ENCODE peak calls at places on chromosomes 13 and 19, in five cellular contexts. One of them, this sample, is unnamed.

GRCh38 chr13:64672751-64673150 is 2557.4 kb downstream of the PCDH9 start:
- DNase-seq in activated CD4-positive, alpha-beta T cell treated with anti-CD3 and anti-CD28 coated beads for 1 hour: no peak
- DNase-seq in foreskin fibroblast: no peak
- DNase-seq in C1 segment of cervical spinal cord: no peak
- DNase-seq in right cardiac atrium: no peak
- DNase-seq in this sample: no peak

GRCh38 chr19:50850738-50851137 is 4.0 kb upstream of the KLK3 start:
- DNase-seq in activated CD4-positive, alpha-beta T cell treated with anti-CD3 and anti-CD28 coated beads for 1 hour: no peak
- DNase-seq in foreskin fibroblast: no peak
- DNase-seq in C1 segment of cervical spinal cord: no peak
- DNase-seq in right cardiac atrium: no peak
- DNase-seq in this sample: no peak

GRCh38 chr13:44667950-44668349 is 91.8 kb upstream of the TSC22D1 start:
- DNase-seq in C1 segment of cervical spinal cord: no peak
- DNase-seq in activated CD4-positive, alpha-beta T cell treated with anti-CD3 and anti-CD28 coated beads for 1 hour: no peak
- DNase-seq in right cardiac atrium: no peak
- DNase-seq in foreskin fibroblast: peak; percentile 42
- DNase-seq in this sample: peak; percentile 87

GRCh38 chr13:109968876-109969577 is 182.6 kb upstream of the IRS2 start:
- DNase-seq in C1 segment of cervical spinal cord: no peak
- DNase-seq in right cardiac atrium: peak; percentile 87
- DNase-seq in activated CD4-positive, alpha-beta T cell treated with anti-CD3 and anti-CD28 coated beads for 1 hour: no peak
- DNase-seq in foreskin fibroblast: peak; percentile 86
- DNase-seq in this sample: peak; percentile 29

GRCh38 chr13:56378566-56378965 is 762.2 kb upstream of the PRR20A start:
- DNase-seq in activated CD4-positive, alpha-beta T cell treated with anti-CD3 and anti-CD28 coated beads for 1 hour: no peak
- DNase-seq in right cardiac atrium: no peak
- DNase-seq in foreskin fibroblast: no peak
- DNase-seq in C1 segment of cervical spinal cord: no peak
- DNase-seq in this sample: no peak

GRCh38 chr19:44552324-44552723 is 22.8 kb upstream of the CEACAM20 start:
- DNase-seq in right cardiac atrium: no peak
- DNase-seq in foreskin fibroblast: peak; percentile 16
- DNase-seq in C1 segment of cervical spinal cord: no peak
- DNase-seq in activated CD4-positive, alpha-beta T cell treated with anti-CD3 and anti-CD28 coated beads for 1 hour: no peak
- DNase-seq in this sample: no peak

GRCh38 chr13:97030705-97031452 is 36.6 kb upstream of the OXGR1 start:
- DNase-seq in C1 segment of cervical spinal cord: no peak
- DNase-seq in foreskin fibroblast: peak; percentile 67
- DNase-seq in right cardiac atrium: no peak
- DNase-seq in activated CD4-positive, alpha-beta T cell treated with anti-CD3 and anti-CD28 coated beads for 1 hour: no peak
- DNase-seq in this sample: peak; percentile 61

GRCh38 chr19:15253513-15253912 is 21.3 kb upstream of the EPHX3 start:
- DNase-seq in right cardiac atrium: peak; percentile 73
- DNase-seq in activated CD4-positive, alpha-beta T cell treated with anti-CD3 and anti-CD28 coated beads for 1 hour: no peak
- DNase-seq in C1 segment of cervical spinal cord: no peak
- DNase-seq in foreskin fibroblast: no peak
- DNase-seq in this sample: no peak

GRCh38 chr19:7916908-7917291 is 2.3 kb downstream of the TGFBR3L start:
- DNase-seq in right cardiac atrium: no peak
- DNase-seq in C1 segment of cervical spinal cord: peak; percentile 63
- DNase-seq in foreskin fibroblast: peak; percentile 29
- DNase-seq in activated CD4-positive, alpha-beta T cell treated with anti-CD3 and anti-CD28 coated beads for 1 hour: no peak
- DNase-seq in this sample: no peak

GRCh38 chr13:62060570-62060969 is 644.9 kb upstream of the PCDH20 start:
- DNase-seq in foreskin fibroblast: no peak
- DNase-seq in C1 segment of cervical spinal cord: no peak
- DNase-seq in right cardiac atrium: no peak
- DNase-seq in activated CD4-positive, alpha-beta T cell treated with anti-CD3 and anti-CD28 coated beads for 1 hour: no peak
- DNase-seq in this sample: no peak

GRCh38 chr19:56294557-56294956 is 20.1 kb downstream of the ZSCAN5A start:
- DNase-seq in activated CD4-positive, alpha-beta T cell treated with anti-CD3 and anti-CD28 coated beads for 1 hour: no peak
- DNase-seq in foreskin fibroblast: no peak
- DNase-seq in right cardiac atrium: no peak
- DNase-seq in C1 segment of cervical spinal cord: no peak
- DNase-seq in this sample: no peak

GRCh38 chr13:93364166-93364565 is 137.6 kb downstream of the GPC6 start:
- DNase-seq in foreskin fibroblast: peak; percentile 39
- DNase-seq in C1 segment of cervical spinal cord: no peak
- DNase-seq in right cardiac atrium: no peak
- DNase-seq in activated CD4-positive, alpha-beta T cell treated with anti-CD3 and anti-CD28 coated beads for 1 hour: no peak
- DNase-seq in this sample: no peak

GRCh38 chr19:48681127-48681470 is 8.3 kb upstream of the NTN5 start:
- DNase-seq in C1 segment of cervical spinal cord: no peak
- DNase-seq in foreskin fibroblast: peak; percentile 46
- DNase-seq in activated CD4-positive, alpha-beta T cell treated with anti-CD3 and anti-CD28 coated beads for 1 hour: no peak
- DNase-seq in right cardiac atrium: no peak
- DNase-seq in this sample: no peak

GRCh38 chr19:18849838-18850400 is 18.2 kb downstream of the UPF1 start:
- DNase-seq in right cardiac atrium: no peak
- DNase-seq in C1 segment of cervical spinal cord: no peak
- DNase-seq in foreskin fibroblast: no peak
- DNase-seq in activated CD4-positive, alpha-beta T cell treated with anti-CD3 and anti-CD28 coated beads for 1 hour: no peak
- DNase-seq in this sample: no peak

GRCh38 chr19:17061205-17061604 is 14.0 kb downstream of the HAUS8 start:
- DNase-seq in C1 segment of cervical spinal cord: no peak
- DNase-seq in right cardiac atrium: no peak
- DNase-seq in foreskin fibroblast: no peak
- DNase-seq in activated CD4-positive, alpha-beta T cell treated with anti-CD3 and anti-CD28 coated beads for 1 hour: no peak
- DNase-seq in this sample: no peak

GRCh38 chr19:44587863-44588752 is 25.3 kb upstream of the IGSF23 start:
- DNase-seq in activated CD4-positive, alpha-beta T cell treated with anti-CD3 and anti-CD28 coated beads for 1 hour: no peak
- DNase-seq in foreskin fibroblast: peak; percentile 89
- DNase-seq in right cardiac atrium: no peak
- DNase-seq in C1 segment of cervical spinal cord: no peak
- DNase-seq in this sample: peak; percentile 94

GRCh38 chr13:99124695-99125334 is 75.8 kb upstream of the UBAC2 start:
- DNase-seq in activated CD4-positive, alpha-beta T cell treated with anti-CD3 and anti-CD28 coated beads for 1 hour: no peak
- DNase-seq in C1 segment of cervical spinal cord: no peak
- DNase-seq in foreskin fibroblast: peak; percentile 49
- DNase-seq in right cardiac atrium: no peak
- DNase-seq in this sample: peak; percentile 21

GRCh38 chr13:38358703-38359102 is 9.1 kb downstream of the UFM1 start:
- DNase-seq in right cardiac atrium: no peak
- DNase-seq in C1 segment of cervical spinal cord: no peak
- DNase-seq in foreskin fibroblast: no peak
- DNase-seq in activated CD4-positive, alpha-beta T cell treated with anti-CD3 and anti-CD28 coated beads for 1 hour: no peak
- DNase-seq in this sample: no peak

GRCh38 chr13:70894258-70894657 is 786.0 kb upstream of the KLHL1 start:
- DNase-seq in right cardiac atrium: no peak
- DNase-seq in C1 segment of cervical spinal cord: no peak
- DNase-seq in activated CD4-positive, alpha-beta T cell treated with anti-CD3 and anti-CD28 coated beads for 1 hour: no peak
- DNase-seq in foreskin fibroblast: no peak
- DNase-seq in this sample: no peak

GRCh38 chr13:76823969-76824368 is 62.2 kb downstream of the KCTD12 start:
- DNase-seq in activated CD4-positive, alpha-beta T cell treated with anti-CD3 and anti-CD28 coated beads for 1 hour: no peak
- DNase-seq in foreskin fibroblast: no peak
- DNase-seq in right cardiac atrium: no peak
- DNase-seq in C1 segment of cervical spinal cord: no peak
- DNase-seq in this sample: no peak

GRCh38 chr13:26305676-26306075 is 51.7 kb downstream of the CDK8 start:
- DNase-seq in C1 segment of cervical spinal cord: no peak
- DNase-seq in right cardiac atrium: no peak
- DNase-seq in activated CD4-positive, alpha-beta T cell treated with anti-CD3 and anti-CD28 coated beads for 1 hour: no peak
- DNase-seq in foreskin fibroblast: no peak
- DNase-seq in this sample: no peak

GRCh38 chr13:57624565-57625435 is 6.7 kb upstream of the PCDH17 start:
- DNase-seq in foreskin fibroblast: peak; percentile 8
- DNase-seq in activated CD4-positive, alpha-beta T cell treated with anti-CD3 and anti-CD28 coated beads for 1 hour: no peak
- DNase-seq in C1 segment of cervical spinal cord: no peak
- DNase-seq in right cardiac atrium: no peak
- DNase-seq in this sample: peak; percentile 21

GRCh38 chr13:102580552-102581169 is 16.1 kb upstream of the TPP2 start:
- DNase-seq in foreskin fibroblast: peak; percentile 85
- DNase-seq in C1 segment of cervical spinal cord: peak; percentile 13
- DNase-seq in right cardiac atrium: no peak
- DNase-seq in activated CD4-positive, alpha-beta T cell treated with anti-CD3 and anti-CD28 coated beads for 1 hour: no peak
- DNase-seq in this sample: peak; percentile 62

GRCh38 chr13:22505489-22505888 is 675.3 kb upstream of the SGCG start:
- DNase-seq in C1 segment of cervical spinal cord: no peak
- DNase-seq in right cardiac atrium: no peak
- DNase-seq in foreskin fibroblast: no peak
- DNase-seq in activated CD4-positive, alpha-beta T cell treated with anti-CD3 and anti-CD28 coated beads for 1 hour: no peak
- DNase-seq in this sample: no peak

GRCh38 chr19:5142725-5143097 is 173.8 kb downstream of the KDM4B start:
- DNase-seq in activated CD4-positive, alpha-beta T cell treated with anti-CD3 and anti-CD28 coated beads for 1 hour: no peak
- DNase-seq in C1 segment of cervical spinal cord: no peak
- DNase-seq in foreskin fibroblast: no peak
- DNase-seq in right cardiac atrium: no peak
- DNase-seq in this sample: no peak

GRCh38 chr13:39538826-39539555 is 64.0 kb downstream of the LHFPL6 start:
- DNase-seq in activated CD4-positive, alpha-beta T cell treated with anti-CD3 and anti-CD28 coated beads for 1 hour: no peak
- DNase-seq in foreskin fibroblast: peak; percentile 81
- DNase-seq in C1 segment of cervical spinal cord: peak; percentile 84
- DNase-seq in right cardiac atrium: no peak
- DNase-seq in this sample: peak; percentile 72

GRCh38 chr13:51229731-51230130 is 7.5 kb downstream of the FAM124A start:
- DNase-seq in C1 segment of cervical spinal cord: no peak
- DNase-seq in foreskin fibroblast: no peak
- DNase-seq in activated CD4-positive, alpha-beta T cell treated with anti-CD3 and anti-CD28 coated beads for 1 hour: no peak
- DNase-seq in right cardiac atrium: no peak
- DNase-seq in this sample: no peak

This sample was measured in fibroblast of gingiva.